ENCODE peak calls at places on chromosomes 3 and 15, in five cellular contexts. One of them, this sample, is unnamed.

GRCh38 chr15:42065008-42065407 is 29.4 kb downstream of the PLA2G4D start:
- DNase-seq in HepG2: peak; percentile 64
- DNase-seq in H1: peak; percentile 35
- DNase-seq in endothelial cell of umbilical vein: peak; percentile 34
- DNase-seq in K562: no peak
- DNase-seq in this sample: no peak

GRCh38 chr3:133377396-133377795 is 22.5 kb upstream of the BFSP2 start:
- DNase-seq in K562: no peak
- DNase-seq in H1: no peak
- DNase-seq in endothelial cell of umbilical vein: peak; percentile 52
- DNase-seq in HepG2: peak; percentile 28
- DNase-seq in this sample: peak; percentile 10

GRCh38 chr3:171875923-171876412 is 32.8 kb downstream of the TMEM212 start:
- DNase-seq in HepG2: peak; percentile 48
- DNase-seq in K562: no peak
- DNase-seq in H1: no peak
- DNase-seq in endothelial cell of umbilical vein: no peak
- DNase-seq in this sample: no peak

GRCh38 chr15:42332331-42332730 is 27.0 kb upstream of the CAPN3 start:
- DNase-seq in endothelial cell of umbilical vein: peak; percentile 41
- DNase-seq in HepG2: no peak
- DNase-seq in K562: no peak
- DNase-seq in H1: no peak
- DNase-seq in this sample: no peak

GRCh38 chr3:126113733-126114132 is 29.8 kb upstream of the SLC41A3 start:
- DNase-seq in endothelial cell of umbilical vein: no peak
- DNase-seq in HepG2: no peak
- DNase-seq in H1: no peak
- DNase-seq in K562: peak; percentile 48
- DNase-seq in this sample: no peak

GRCh38 chr15:40982855-40983254 is 29.6 kb downstream of the CHAC1 start:
- DNase-seq in H1: no peak
- DNase-seq in endothelial cell of umbilical vein: peak; percentile 93
- DNase-seq in K562: no peak
- DNase-seq in HepG2: no peak
- DNase-seq in this sample: no peak

GRCh38 chr15:77715051-77715450 is 82.3 kb upstream of the LINGO1 start:
- DNase-seq in HepG2: no peak
- DNase-seq in H1: no peak
- DNase-seq in K562: no peak
- DNase-seq in endothelial cell of umbilical vein: no peak
- DNase-seq in this sample: no peak

GRCh38 chr3:56303508-56303907 is 164.8 kb downstream of the ERC2 start:
- DNase-seq in H1: peak; percentile 61
- DNase-seq in K562: peak; percentile 18
- DNase-seq in endothelial cell of umbilical vein: peak; percentile 91
- DNase-seq in HepG2: peak; percentile 32
- DNase-seq in this sample: no peak

GRCh38 chr15:48954538-48954937 is 9.2 kb downstream of the SHC4 start:
- DNase-seq in endothelial cell of umbilical vein: no peak
- DNase-seq in H1: peak; percentile 60
- DNase-seq in HepG2: no peak
- DNase-seq in K562: no peak
- DNase-seq in this sample: no peak

GRCh38 chr15:89088605-89089315 is 504 bp downstream of the ABHD2 start:
- DNase-seq in HepG2: no peak
- DNase-seq in H1: no peak
- DNase-seq in K562: no peak
- DNase-seq in endothelial cell of umbilical vein: peak; percentile 21
- DNase-seq in this sample: no peak

GRCh38 chr15:35427091-35427490 is 118.9 kb downstream of the DPH6 start:
- DNase-seq in endothelial cell of umbilical vein: peak; percentile 90
- DNase-seq in H1: no peak
- DNase-seq in HepG2: no peak
- DNase-seq in K562: no peak
- DNase-seq in this sample: no peak

GRCh38 chr15:101733545-101733944 is 9.3 kb upstream of the TARS3 start:
- DNase-seq in endothelial cell of umbilical vein: no peak
- DNase-seq in HepG2: no peak
- DNase-seq in K562: no peak
- DNase-seq in H1: no peak
- DNase-seq in this sample: no peak

GRCh38 chr3:142976621-142977398 is 13.3 kb upstream of the PAQR9 start:
- DNase-seq in K562: peak; percentile 78
- DNase-seq in H1: no peak
- DNase-seq in HepG2: peak; percentile 76
- DNase-seq in endothelial cell of umbilical vein: peak; percentile 92
- DNase-seq in this sample: no peak

GRCh38 chr3:13011369-13012227 is 61.6 kb downstream of the IQSEC1 start:
- DNase-seq in endothelial cell of umbilical vein: no peak
- DNase-seq in K562: no peak
- DNase-seq in H1: no peak
- DNase-seq in HepG2: peak; percentile 32
- DNase-seq in this sample: no peak

GRCh38 chr15:67176195-67176971 is 78.1 kb downstream of the AAGAB start:
- DNase-seq in K562: no peak
- DNase-seq in H1: no peak
- DNase-seq in endothelial cell of umbilical vein: peak; percentile 32
- DNase-seq in HepG2: no peak
- DNase-seq in this sample: no peak

GRCh38 chr15:68218847-68219798 is 10.4 kb downstream of the CLN6 start:
- DNase-seq in K562: peak; percentile 50
- DNase-seq in H1: peak; percentile 27
- DNase-seq in endothelial cell of umbilical vein: no peak
- DNase-seq in HepG2: no peak
- DNase-seq in this sample: no peak

GRCh38 chr3:198107840-198108734 is 148.1 kb downstream of the LMLN start:
- DNase-seq in endothelial cell of umbilical vein: no peak
- DNase-seq in H1: no peak
- DNase-seq in HepG2: no peak
- DNase-seq in K562: peak; percentile 57
- DNase-seq in this sample: peak; percentile 100

GRCh38 chr15:58081891-58082290 is 16.4 kb upstream of the ALDH1A2 start:
- DNase-seq in endothelial cell of umbilical vein: no peak
- DNase-seq in K562: no peak
- DNase-seq in HepG2: no peak
- DNase-seq in H1: no peak
- DNase-seq in this sample: no peak

GRCh38 chr15:67043939-67044771 is 21.2 kb upstream of the SMAD3 start:
- DNase-seq in K562: no peak
- DNase-seq in endothelial cell of umbilical vein: peak; percentile 45
- DNase-seq in H1: peak; percentile 53
- DNase-seq in HepG2: peak; percentile 84
- DNase-seq in this sample: no peak

GRCh38 chr3:132265488-132265887 is 51.7 kb upstream of the ACP3 start:
- DNase-seq in K562: no peak
- DNase-seq in H1: no peak
- DNase-seq in HepG2: no peak
- DNase-seq in endothelial cell of umbilical vein: no peak
- DNase-seq in this sample: no peak

GRCh38 chr15:34621675-34622074 is 38.2 kb upstream of the GOLGA8B start:
- DNase-seq in endothelial cell of umbilical vein: peak; percentile 69
- DNase-seq in HepG2: peak; percentile 3
- DNase-seq in H1: no peak
- DNase-seq in K562: no peak
- DNase-seq in this sample: no peak

GRCh38 chr15:58357529-58358476 is 74.0 kb upstream of the LIPC start:
- DNase-seq in endothelial cell of umbilical vein: peak; percentile 27
- DNase-seq in K562: peak; percentile 43
- DNase-seq in HepG2: no peak
- DNase-seq in H1: no peak
- DNase-seq in this sample: no peak

GRCh38 chr3:158109295-158109803 is 540 bp upstream of the RSRC1 start:
- DNase-seq in H1: no peak
- DNase-seq in HepG2: no peak
- DNase-seq in K562: no peak
- DNase-seq in endothelial cell of umbilical vein: no peak
- DNase-seq in this sample: no peak

GRCh38 chr3:160941885-160942494 is 163.2 kb downstream of the B3GALNT1 start:
- DNase-seq in H1: peak; percentile 83
- DNase-seq in K562: peak; percentile 41
- DNase-seq in HepG2: peak; percentile 61
- DNase-seq in endothelial cell of umbilical vein: peak; percentile 85
- DNase-seq in this sample: peak; percentile 87

GRCh38 chr3:139202226-139202958 is 141.4 kb upstream of the MRPS22 start:
- DNase-seq in K562: peak; percentile 36
- DNase-seq in H1: peak; percentile 59
- DNase-seq in HepG2: peak; percentile 46
- DNase-seq in endothelial cell of umbilical vein: no peak
- DNase-seq in this sample: no peak

GRCh38 chr3:5678248-5678647 is 490.7 kb downstream of the EDEM1 start:
- DNase-seq in H1: no peak
- DNase-seq in K562: no peak
- DNase-seq in HepG2: no peak
- DNase-seq in endothelial cell of umbilical vein: no peak
- DNase-seq in this sample: no peak

GRCh38 chr15:35019401-35020327 is 31.6 kb upstream of the ZNF770 start:
- DNase-seq in endothelial cell of umbilical vein: no peak
- DNase-seq in H1: peak; percentile 54
- DNase-seq in HepG2: no peak
- DNase-seq in K562: no peak
- DNase-seq in this sample: no peak

GRCh38 chr15:69311319-69311721 is 12.6 kb downstream of the PAQR5 start:
- DNase-seq in H1: no peak
- DNase-seq in K562: no peak
- DNase-seq in HepG2: no peak
- DNase-seq in endothelial cell of umbilical vein: no peak
- DNase-seq in this sample: no peak

GRCh38 chr3:89617706-89618105 is 510.3 kb downstream of the EPHA3 start:
- DNase-seq in K562: no peak
- DNase-seq in H1: no peak
- DNase-seq in endothelial cell of umbilical vein: no peak
- DNase-seq in HepG2: no peak
- DNase-seq in this sample: no peak

GRCh38 chr15:79872358-79873017 is 24.3 kb downstream of the MTHFS start:
- DNase-seq in HepG2: no peak
- DNase-seq in endothelial cell of umbilical vein: no peak
- DNase-seq in H1: no peak
- DNase-seq in K562: no peak
- DNase-seq in this sample: no peak

GRCh38 chr15:79875213-79875612 is 21.6 kb downstream of the MTHFS start:
- DNase-seq in HepG2: no peak
- DNase-seq in endothelial cell of umbilical vein: no peak
- DNase-seq in H1: no peak
- DNase-seq in K562: no peak
- DNase-seq in this sample: no peak

GRCh38 chr15:79878078-79878705 is 18.6 kb downstream of the MTHFS start:
- DNase-seq in HepG2: no peak
- DNase-seq in endothelial cell of umbilical vein: no peak
- DNase-seq in K562: no peak
- DNase-seq in H1: no peak
- DNase-seq in this sample: no peak

GRCh38 chr15:79874242-79874641 is 22.6 kb downstream of the MTHFS start:
- DNase-seq in H1: no peak
- DNase-seq in HepG2: peak; percentile 52
- DNase-seq in endothelial cell of umbilical vein: no peak
- DNase-seq in K562: no peak
- DNase-seq in this sample: no peak
- H3K9me3 ChIP-seq in H1: peaks cover 7% of the 10 kb centered on the region
- H3K9me3 ChIP-seq in HepG2: peaks cover 39% of the 10 kb centered on the region
- H3K9me3 ChIP-seq in endothelial cell of umbilical vein: no peaks in the 10 kb centered on the region
- H3K9me3 ChIP-seq in K562: peaks cover 10% of the 10 kb centered on the region
- H3K9me3 ChIP-seq in this sample: peaks cover 7% of the 10 kb centered on the region

GRCh38 chr15:94363382-94363781 is 132.0 kb downstream of the MCTP2 start:
- DNase-seq in H1: no peak
- DNase-seq in endothelial cell of umbilical vein: no peak
- DNase-seq in HepG2: no peak
- DNase-seq in K562: no peak
- DNase-seq in this sample: no peak

GRCh38 chr15:94360251-94360671 is 128.9 kb downstream of the MCTP2 start:
- DNase-seq in HepG2: peak; percentile 55
- DNase-seq in H1: no peak
- DNase-seq in endothelial cell of umbilical vein: no peak
- DNase-seq in K562: no peak
- DNase-seq in this sample: no peak

DNA sequence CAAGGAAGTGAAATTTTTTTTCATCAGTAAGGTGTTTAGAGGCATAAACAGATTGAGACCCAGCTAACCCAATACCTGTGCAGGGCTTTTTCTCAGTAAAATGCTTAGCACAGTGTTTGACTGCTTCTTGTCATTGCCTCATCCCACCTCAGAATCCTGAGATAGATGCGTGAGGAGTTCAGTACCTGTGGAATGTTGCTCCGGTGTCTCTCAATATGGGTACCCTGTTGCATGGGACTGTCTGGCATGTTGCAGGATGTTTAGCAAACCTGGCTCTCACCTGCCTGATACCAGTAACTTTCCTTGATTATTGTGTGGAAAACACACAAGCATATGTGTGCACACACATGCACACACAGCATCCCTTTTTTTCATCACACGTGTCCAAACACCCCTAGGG is 128.4 kb downstream of the MCTP2 start:
- DNase-seq in K562: no peak
- DNase-seq in HepG2: no peak
- DNase-seq in H1: no peak
- DNase-seq in endothelial cell of umbilical vein: no peak
- DNase-seq in this sample: no peak
- TF ChIP-seq POLR2AphosphoS5 in K562: no peak
- TF ChIP-seq POLR2AphosphoS5 in HepG2: no peak
- TF ChIP-seq POLR2AphosphoS5 in H1: no peak
- TF ChIP-seq POLR2AphosphoS5 in endothelial cell of umbilical vein: no peak
- TF ChIP-seq POLR2AphosphoS5 in this sample: no peak

DNA sequence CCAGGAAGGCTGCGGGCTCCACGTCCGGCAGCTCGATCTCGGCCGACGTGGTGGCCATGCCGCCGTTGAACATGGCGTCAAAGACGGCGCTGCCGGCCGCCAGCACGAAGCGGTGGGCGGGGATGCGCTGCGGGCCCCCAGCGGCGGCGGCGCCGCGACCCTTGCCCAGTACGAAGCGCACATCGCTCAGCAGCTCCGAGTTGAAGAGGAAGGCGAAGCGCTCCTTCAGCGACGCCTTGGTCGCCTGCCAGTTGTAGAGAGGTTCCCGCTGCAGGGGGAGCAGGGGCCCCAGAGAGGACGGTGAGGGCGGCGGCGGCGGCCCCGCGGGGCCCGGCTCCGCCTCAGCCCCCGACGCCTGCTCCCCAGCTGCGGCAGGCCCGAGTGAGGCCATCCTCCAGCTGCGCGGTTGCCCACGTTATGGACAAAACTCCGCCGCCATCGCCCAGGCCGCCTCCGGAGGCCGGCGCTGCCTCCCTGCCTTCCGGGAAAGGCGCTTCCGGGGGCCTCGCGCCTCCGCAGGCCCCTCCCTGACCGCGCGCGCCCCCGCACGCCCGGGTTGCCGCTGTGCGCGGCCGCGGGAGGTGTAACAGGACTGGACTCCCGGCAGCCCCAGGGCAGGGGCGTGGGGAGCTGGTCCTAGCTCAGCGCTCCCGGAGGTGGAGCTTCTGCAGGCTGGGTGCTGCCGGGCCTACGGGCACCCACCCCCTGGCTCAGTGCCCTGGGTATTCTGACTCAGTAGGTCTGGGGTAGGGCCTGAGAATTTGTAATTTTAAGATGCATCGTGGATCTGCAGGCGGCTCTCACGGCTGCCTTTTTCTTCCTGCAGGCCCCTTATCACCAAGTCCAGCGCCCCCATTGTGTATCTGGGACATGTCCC is at the start of gene BTBD1:
- DNase-seq in endothelial cell of umbilical vein: peak; percentile 93
- DNase-seq in K562: peak; percentile 95
- DNase-seq in H1: peak; percentile 83
- DNase-seq in HepG2: peak; percentile 84
- DNase-seq in this sample: no peak
- TF ChIP-seq EZH2 in endothelial cell of umbilical vein: no peak
- TF ChIP-seq EZH2 in K562: no peak
- TF ChIP-seq EZH2 in H1: no peak
- TF ChIP-seq EZH2 in HepG2: no peak
- TF ChIP-seq EZH2 in this sample: no peak

GRCh38 chr15:99986297-99987118 is 253.3 kb upstream of the LYSMD4 start:
- DNase-seq in HepG2: no peak
- DNase-seq in K562: no peak
- DNase-seq in H1: no peak
- DNase-seq in endothelial cell of umbilical vein: no peak
- DNase-seq in this sample: no peak
- H3K9me3 ChIP-seq in HepG2: no peaks in the 10 kb centered on the region
- H3K9me3 ChIP-seq in K562: no peaks in the 10 kb centered on the region
- H3K9me3 ChIP-seq in H1: peaks cover 6% of the 10 kb centered on the region
- H3K9me3 ChIP-seq in endothelial cell of umbilical vein: no peaks in the 10 kb centered on the region
- H3K9me3 ChIP-seq in this sample: no peaks in the 10 kb centered on the region

This sample was measured in SK-N-MC.